ENCODE peak calls at places on chromosomes 2 and 18, in six cellular contexts. V is WERI-Rb-1; U is AG09309; R is CD8-positive, alpha-beta T cell; P is AG04450; O is hepatocyte. Q is an unnamed sample.

GRCh38 chr2:55917713-55918390 is 5.7 kb downstream of the EFEMP1 start:
- DNase-seq in V (no peak), U (no peak), R (no peak), P (no peak), O (no peak), Q (no peak)

GRCh38 chr2:241902357-241902991 is 32.9 kb downstream of the RTP5 start:
- DNase-seq in V (no peak), U (no peak), R (no peak), P (no peak), O (no peak), Q (no peak)

GRCh38 chr2:147739531-147739930 is 105.3 kb upstream of the ACVR2A start:
- DNase-seq in V (no peak), U (no peak), R (no peak), P (no peak), O (no peak), Q (no peak)

GRCh38 chr2:206160807-206161179 is 1.1 kb downstream of the EEF1B2 start:
- DNase-seq in V (no peak), U (no peak), R (no peak), P (no peak), O (no peak), Q (no peak)

GRCh38 chr2:223674998-223675609 is 72.9 kb upstream of the SCG2 start:
- DNase-seq in V (peak), U (no peak), R (no peak), P (no peak), O (peak), Q (no peak)

GRCh38 chr2:96574364-96574763 is 37.8 kb downstream of the ARID5A start:
- DNase-seq in V (no peak), U (no peak), R (no peak), P (no peak), O (no peak), Q (no peak)

GRCh38 chr2:59000796-59001195 is 759.7 kb upstream of the FANCL start:
- DNase-seq in V (no peak), U (no peak), R (no peak), P (no peak), O (no peak), Q (no peak)

GRCh38 chr2:63827749-63828148 is 13.9 kb upstream of the UGP2 start:
- DNase-seq in V (no peak), U (peak), R (no peak), P (peak), O (peak), Q (peak)

GRCh38 chr2:33633295-33633694 is 34.2 kb upstream of the FAM98A start:
- DNase-seq in V (no peak), U (no peak), R (no peak), P (no peak), O (no peak), Q (no peak)

GRCh38 chr2:172087780-172088244 is 2.5 kb downstream of the DLX1 start:
- DNase-seq in V (no peak), U (no peak), R (no peak), P (no peak), O (no peak), Q (no peak)

GRCh38 chr2:217706513-217706912 is 296.3 kb downstream of the TNS1 start:
- DNase-seq in V (no peak), U (no peak), R (no peak), P (no peak), O (no peak), Q (no peak)

GRCh38 chr2:141766225-141766624 is 364.6 kb downstream of the LRP1B start:
- DNase-seq in V (no peak), U (no peak), R (no peak), P (no peak), O (no peak), Q (no peak)

GRCh38 chr2:136404925-136405324 is 287.0 kb upstream of the CXCR4 start:
- DNase-seq in V (no peak), U (no peak), R (no peak), P (no peak), O (no peak), Q (no peak)

GRCh38 chr2:136410673-136411072 is 292.7 kb upstream of the CXCR4 start:
- DNase-seq in V (no peak), U (no peak), R (no peak), P (no peak), O (no peak), Q (no peak)

GRCh38 chr2:136408795-136409194 is 290.8 kb upstream of the CXCR4 start:
- DNase-seq in V (no peak), U (no peak), R (no peak), P (no peak), O (no peak), Q (no peak)

GRCh38 chr2:136407952-136408318 is 290.0 kb upstream of the CXCR4 start:
- DNase-seq in V (no peak), U (no peak), R (no peak), P (no peak), O (no peak), Q (no peak)

DNA sequence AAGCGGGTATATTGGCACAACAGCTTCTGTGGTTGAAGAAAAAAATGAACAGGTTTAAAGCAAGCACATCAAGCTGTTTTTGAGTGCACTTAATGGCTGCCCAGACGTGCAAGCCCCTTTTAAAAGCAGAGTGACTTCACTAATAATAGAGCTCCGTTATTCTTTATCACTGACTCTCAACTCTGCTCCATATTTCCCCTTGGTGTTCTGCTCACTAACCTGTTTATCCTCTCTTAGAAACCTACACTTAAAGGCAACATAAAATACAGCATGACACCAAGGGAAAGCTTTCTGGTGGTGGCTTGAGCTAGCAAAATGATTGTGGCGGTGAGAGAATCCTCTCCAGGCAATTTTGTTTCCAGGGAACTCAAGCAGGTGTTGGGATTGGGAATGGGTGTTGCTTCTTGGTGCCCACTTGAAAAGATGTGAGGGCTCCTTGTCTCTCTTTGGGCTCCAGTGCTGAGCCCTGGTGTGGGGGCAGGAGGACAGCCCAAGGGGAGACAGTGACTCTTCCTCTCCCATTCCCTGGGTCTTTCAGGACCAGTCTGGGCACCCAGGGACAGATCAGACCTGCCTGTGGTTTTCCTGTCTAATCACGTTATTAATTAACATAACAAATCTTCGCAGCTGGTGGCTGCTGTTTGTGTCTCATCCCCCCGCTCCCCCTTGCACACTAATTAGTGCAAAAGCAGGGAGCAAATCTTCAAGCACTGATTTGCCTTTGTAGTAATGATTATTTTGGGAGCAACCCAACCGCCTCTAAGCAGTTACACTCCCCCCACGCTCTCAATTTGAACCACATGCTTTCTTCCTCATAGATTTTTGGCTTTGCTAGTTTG is 289.4 kb upstream of the CXCR4 start:
- DNase-seq in V (no peak), U (no peak), R (no peak), P (no peak), O (no peak), Q (no peak)
- H3K4me3 ChIP-seq in V (no peak), U (no peak), R (no peak), P (no peak), O (no peak), Q (no peak)

GRCh38 chr18:29301048-29301447 is 1124.1 kb upstream of the CDH2 start:
- DNase-seq in V (no peak), U (no peak), R (no peak), P (no peak), O (no peak), Q (no peak)

GRCh38 chr18:29309352-29309751 is 1132.4 kb upstream of the CDH2 start:
- DNase-seq in V (no peak), U (no peak), R (no peak), P (no peak), O (peak), Q (no peak)

GRCh38 chr18:29307231-29307630 is 1130.3 kb upstream of the CDH2 start:
- DNase-seq in V (no peak), U (no peak), R (no peak), P (no peak), O (no peak), Q (no peak)

GRCh38 chr18:29305516-29305915 is 1128.6 kb upstream of the CDH2 start:
- DNase-seq in V (no peak), U (no peak), R (no peak), P (no peak), O (no peak), Q (no peak)
- H3K4me3 ChIP-seq in V (no peak), U (no peak), R (no peak), P (no peak), O (no peak), Q (no peak)

DNA sequence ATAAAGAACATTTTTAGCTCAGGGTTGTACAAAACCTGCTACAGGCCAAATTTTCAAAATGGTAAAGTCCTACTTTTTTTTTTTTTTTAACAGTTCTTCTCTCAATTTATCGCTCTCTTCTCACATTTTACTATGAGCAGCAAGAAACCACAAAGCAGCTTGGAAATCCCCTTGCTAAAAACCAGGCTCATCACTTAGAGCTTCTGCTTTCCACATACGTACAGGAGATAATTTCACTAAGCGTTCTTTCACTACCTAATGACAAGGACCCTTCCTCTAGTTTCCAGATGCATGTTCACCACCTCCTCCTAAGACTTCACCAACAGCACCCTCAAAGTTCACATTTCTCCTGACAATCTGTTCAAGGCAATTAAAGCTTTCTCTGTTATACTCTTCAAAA is 294.9 kb upstream of the CYRIA start:
- DNase-seq in V (no peak), U (no peak), R (no peak), P (no peak), O (no peak), Q (no peak)
- H3K4me3 ChIP-seq in V (no peak), U (no peak), R (no peak), P (no peak), O (no peak), Q (no peak)

DNA sequence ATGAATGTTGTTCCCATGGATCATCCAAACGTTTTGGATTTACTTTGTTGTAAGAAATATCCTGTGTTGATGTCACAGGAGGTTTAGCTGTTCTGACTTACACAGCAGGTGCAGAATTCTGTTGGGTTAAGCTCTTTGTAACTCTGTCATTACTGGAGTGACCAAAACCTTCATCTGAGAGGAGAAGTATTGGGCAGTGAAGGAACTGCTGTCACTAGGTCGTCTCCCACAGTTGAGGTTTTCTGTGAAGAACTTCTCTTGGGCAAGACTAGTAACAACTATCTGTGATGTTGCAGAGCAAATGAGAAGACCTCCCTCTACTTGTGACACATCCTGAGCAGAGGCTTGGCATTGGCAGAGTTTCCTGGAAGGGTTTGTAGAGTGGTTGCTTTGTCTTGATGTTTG is 2.9 kb downstream of the SPTBN1 start:
- DNase-seq in V (no peak), U (no peak), R (no peak), P (no peak), O (no peak), Q (no peak)
- H3K4me3 ChIP-seq in V (no peak), U (no peak), R (no peak), P (no peak), O (peak), Q (peak)

DNA sequence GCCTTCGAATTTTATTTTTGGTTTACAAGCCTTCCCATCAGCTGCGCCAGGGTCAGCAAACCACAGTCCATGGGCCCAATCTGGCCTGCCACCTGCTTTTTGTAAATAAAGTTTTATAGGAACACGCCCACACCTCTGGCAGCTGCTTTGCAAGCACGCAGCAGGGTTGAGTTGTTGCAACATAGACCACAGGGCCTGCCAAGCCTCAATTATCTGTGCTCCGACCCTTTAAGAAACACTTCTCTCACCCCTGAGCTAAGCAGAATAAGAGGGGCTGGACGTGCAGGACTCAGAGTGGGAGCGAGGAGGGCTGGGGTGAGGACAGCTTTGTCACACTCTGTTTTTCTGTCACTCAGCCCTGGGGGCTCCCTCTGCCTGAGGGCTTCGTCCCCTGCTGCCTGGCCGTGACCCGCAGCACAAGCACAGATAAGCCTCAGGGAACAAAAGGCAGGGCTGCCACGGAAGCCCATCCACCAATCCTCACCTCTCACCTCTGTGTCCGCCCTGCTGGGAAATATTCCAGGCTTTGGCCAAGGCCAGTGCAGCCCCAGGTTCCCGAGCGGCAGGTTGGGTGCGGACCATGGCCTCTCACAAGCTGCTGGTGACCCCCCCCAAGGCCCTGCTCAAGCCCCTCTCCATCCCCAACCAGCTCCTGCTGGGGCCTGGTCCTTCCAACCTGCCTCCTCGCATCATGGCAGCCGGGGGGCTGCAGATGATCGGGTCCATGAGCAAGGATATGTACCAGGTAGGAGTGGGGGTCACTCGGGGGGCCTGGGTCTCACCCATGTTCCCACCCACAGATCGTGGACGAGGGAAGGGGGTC is at the start of gene AGXT:
- DNase-seq in V (no peak), U (peak), R (no peak), P (no peak), O (peak), Q (peak)
- H3K4me3 ChIP-seq in V (no peak), U (no peak), R (no peak), P (no peak), O (no peak), Q (no peak)